ENCODE peak calls at places on chromosomes 5 and 9, in nine cellular contexts. Q is lower lobe of right lung, J is fibroblast of lung, E is PC-9, V is right atrium auricular region, W is lower leg skin, D is astrocyte of the cerebellum, S is OCI-LY7, I is kidney epithelial cell. B is an unnamed sample.

GRCh38 chr9:79583957-79584654 is 12.3 kb downstream of the TLE4 start:
- DNase-seq in D (no peak), I (no peak), J (no peak), W (peak), S (no peak), V (no peak), E (no peak), Q (peak), B (no peak)

GRCh38 chr9:84387821-84388220 is 47.3 kb upstream of the SLC28A3 start:
- DNase-seq in W (no peak), D (no peak), I (no peak), S (no peak), V (no peak), Q (no peak), J (no peak), E (no peak), B (no peak)

GRCh38 chr9:6006968-6007769 is 8.3 kb downstream of the RANBP6 start:
- DNase-seq in Q (peak), S (peak), D (peak), J (peak), W (peak), E (peak), I (peak), V (peak), B (peak)

GRCh38 chr9:93003552-93004407 is 54.7 kb upstream of the SUSD3 start:
- DNase-seq in W (no peak), S (peak), I (no peak), J (peak), E (peak), V (no peak), Q (peak), D (no peak), B (no peak)

GRCh38 chr5:93141969-93142368 is 439.1 kb downstream of the NR2F1-AS1 start:
- DNase-seq in J (no peak), I (no peak), D (no peak), V (no peak), E (no peak), Q (no peak), W (no peak), S (no peak), B (no peak)

GRCh38 chr9:108835831-108836230 is 20.0 kb downstream of the ACTL7B start:
- DNase-seq in Q (no peak), V (no peak), D (no peak), J (no peak), S (no peak), W (no peak), E (no peak), I (no peak), B (no peak)

GRCh38 chr5:15594922-15595568 is 95.1 kb downstream of the FBXL7 start:
- DNase-seq in I (no peak), J (no peak), S (no peak), Q (no peak), E (no peak), V (no peak), W (no peak), D (no peak), B (no peak)

GRCh38 chr9:6549106-6549505 is 96.4 kb downstream of the GLDC start:
- DNase-seq in S (no peak), W (no peak), Q (no peak), V (no peak), J (peak), I (no peak), E (no peak), D (no peak), B (no peak)

GRCh38 chr9:109729513-109729912 is 50.5 kb upstream of the PALM2AKAP2 start:
- DNase-seq in Q (no peak), E (no peak), V (no peak), D (no peak), J (no peak), I (no peak), W (no peak), S (no peak), B (no peak)

GRCh38 chr9:81999806-82000205 is 11.2 kb downstream of the SPATA31D1 start:
- DNase-seq in S (no peak), V (no peak), I (no peak), E (no peak), J (no peak), Q (no peak), D (no peak), W (no peak), B (no peak)

GRCh38 chr5:141564216-141564692 is 54.5 kb downstream of the DIAPH1 start:
- DNase-seq in D (peak), E (peak), W (peak), J (peak), S (peak), I (peak), V (peak), Q (no peak), B (peak)

GRCh38 chr5:105506692-105507277 is 1944.2 kb upstream of the NUDT12 start:
- DNase-seq in D (no peak), I (no peak), E (no peak), V (no peak), Q (no peak), S (peak), W (no peak), J (no peak), B (no peak)

GRCh38 chr5:23994581-23995370 is 487.4 kb downstream of the PRDM9 start:
- DNase-seq in Q (no peak), I (no peak), V (no peak), J (no peak), W (no peak), E (no peak), S (no peak), D (no peak), B (no peak)

GRCh38 chr9:113875917-113876805 is at the start of gene ZNF618:
- DNase-seq in E (no peak), J (no peak), Q (peak), D (no peak), W (no peak), I (no peak), V (no peak), S (peak), B (no peak)

GRCh38 chr9:130042931-130043653 is at the start of gene FNBP1:
- DNase-seq in E (peak), J (peak), V (peak), S (peak), I (peak), W (peak), Q (peak), D (peak), B (no peak)

GRCh38 chr9:136219276-136219675 is 14.3 kb upstream of the LHX3 start:
- DNase-seq in V (no peak), E (no peak), W (no peak), Q (no peak), J (peak), D (peak), I (no peak), S (no peak), B (peak)

GRCh38 chr9:137970686-137971476 is 93.3 kb downstream of the CACNA1B start:
- DNase-seq in D (no peak), J (no peak), Q (peak), S (no peak), V (peak), I (no peak), E (no peak), W (no peak), B (no peak)

GRCh38 chr5:350355-350754 is 28.8 kb downstream of the AHRR start:
- DNase-seq in D (no peak), S (no peak), W (no peak), Q (no peak), J (no peak), V (peak), E (no peak), I (no peak), B (no peak)

GRCh38 chr5:73706963-73707362 is 81.0 kb downstream of the ARHGEF28 start:
- DNase-seq in S (no peak), W (no peak), V (no peak), J (peak), D (no peak), Q (no peak), I (no peak), E (no peak), B (no peak)

GRCh38 chr5:11072556-11072955 is 311.5 kb upstream of the DAP start:
- DNase-seq in S (no peak), I (no peak), V (no peak), J (no peak), D (no peak), Q (no peak), W (no peak), E (no peak), B (no peak)

GRCh38 chr5:132424167-132424935 is 54.8 kb downstream of the SLC22A5 start:
- DNase-seq in Q (no peak), V (no peak), I (no peak), W (no peak), S (no peak), E (no peak), J (no peak), D (no peak), B (no peak)

GRCh38 chr9:117097761-117098160 is 317.1 kb downstream of the ASTN2 start:
- DNase-seq in J (no peak), D (no peak), Q (no peak), E (no peak), W (no peak), V (no peak), I (no peak), S (no peak), B (no peak)

GRCh38 chr9:82940386-82940785 is 122.6 kb downstream of the RASEF start:
- DNase-seq in E (no peak), V (no peak), D (no peak), S (no peak), W (no peak), J (no peak), Q (no peak), I (no peak), B (no peak)

GRCh38 chr5:67243944-67244343 is 47.3 kb upstream of the CD180 start:
- DNase-seq in V (no peak), D (no peak), I (no peak), Q (no peak), E (no peak), W (no peak), J (no peak), S (no peak), B (no peak)

GRCh38 chr9:7491641-7492040 is 307.9 kb downstream of the DMAC1 start:
- DNase-seq in Q (no peak), S (no peak), V (no peak), W (no peak), E (no peak), I (no peak), J (no peak), D (no peak), B (no peak)

GRCh38 chr9:84669293-84670105 is at the start of gene NTRK2:
- DNase-seq in S (no peak), W (no peak), E (no peak), J (peak), Q (no peak), I (no peak), V (no peak), D (no peak), B (no peak)

GRCh38 chr9:104844710-104845109 is 80.8 kb downstream of the NIPSNAP3B start:
- DNase-seq in D (no peak), V (no peak), W (no peak), I (no peak), J (no peak), E (no peak), Q (no peak), S (no peak), B (no peak)

GRCh38 chr5:43063731-43064171 is 23.6 kb upstream of the ANXA2R start:
- DNase-seq in J (no peak), W (no peak), E (peak), V (no peak), Q (no peak), D (no peak), S (no peak), I (no peak), B (no peak)

GRCh38 chr5:169106906-169107305 is 194.0 kb downstream of the SLIT3 start:
- DNase-seq in D (no peak), Q (no peak), E (no peak), I (no peak), S (no peak), J (no peak), W (no peak), V (no peak), B (no peak)

GRCh38 chr5:43631182-43631910 is 28.4 kb downstream of the NNT start:
- DNase-seq in Q (no peak), V (no peak), E (peak), W (peak), J (peak), I (peak), D (peak), S (peak), B (peak)

GRCh38 chr5:168282120-168282519 is 9.3 kb upstream of the WWC1 start:
- DNase-seq in I (no peak), V (no peak), E (no peak), D (no peak), W (no peak), S (no peak), J (peak), Q (peak), B (peak)

GRCh38 chr5:111439473-111440075 is 72.8 kb downstream of the STARD4 start:
- DNase-seq in V (no peak), S (no peak), I (no peak), W (no peak), J (peak), Q (no peak), D (no peak), E (no peak), B (no peak)

GRCh38 chr5:154215531-154215930 is 25.0 kb downstream of the GALNT10 start:
- DNase-seq in V (no peak), S (no peak), W (no peak), Q (no peak), J (no peak), I (no peak), D (no peak), E (no peak), B (no peak)

GRCh38 chr9:122031806-122032205 is 61.3 kb downstream of the TTLL11 start:
- DNase-seq in I (no peak), D (no peak), W (no peak), S (no peak), V (no peak), Q (no peak), E (no peak), J (peak), B (no peak)

GRCh38 chr5:135740475-135740874 is 94.0 kb upstream of the SLC25A48 start:
- DNase-seq in Q (no peak), E (no peak), J (no peak), V (peak), I (no peak), D (no peak), W (peak), S (no peak), B (no peak)

GRCh38 chr5:62083661-62084060 is 222.3 kb upstream of the KIF2A start:
- DNase-seq in J (no peak), S (no peak), W (no peak), Q (no peak), E (no peak), D (no peak), I (no peak), V (no peak), B (no peak)

GRCh38 chr5:37836173-37837100 is 3.4 kb downstream of the GDNF start:
- DNase-seq in E (no peak), V (no peak), W (no peak), I (no peak), Q (no peak), D (no peak), J (peak), S (no peak), B (no peak)
- H3K4me3 ChIP-seq in E (no peak), V (peak), W (no peak), I (peak), Q (peak), D (peak), J (peak), S (no peak), B (peak)

GRCh38 chr9:74132986-74133385 is 364.1 kb upstream of the RORB start:
- DNase-seq in W (no peak), D (no peak), S (no peak), Q (no peak), I (no peak), V (no peak), E (no peak), J (no peak), B (no peak)
- TF ChIP-seq CTCF in W (no peak), D (no peak), S (no peak), Q (no peak), I (no peak), V (no peak), E (no peak), J (no peak), B (no peak)

DNA sequence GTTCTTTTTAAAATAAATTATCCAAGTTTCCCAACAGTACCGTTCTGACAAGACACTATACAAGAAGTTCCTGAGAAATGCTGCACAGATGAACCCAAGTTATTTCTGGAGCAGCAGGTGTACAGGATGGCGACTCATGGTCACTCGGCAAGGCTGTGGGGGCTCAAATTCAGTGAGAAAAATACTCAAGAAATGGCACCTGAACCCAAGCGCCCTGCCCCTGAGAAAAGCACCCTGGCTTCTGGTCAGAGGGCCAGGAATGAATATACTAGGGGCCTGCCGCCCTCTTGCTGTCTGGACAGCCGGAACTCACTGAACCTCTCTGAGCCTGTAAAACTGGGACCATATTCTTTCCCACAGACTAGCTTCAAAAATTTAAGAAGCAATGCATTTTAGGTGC is 1.6 kb downstream of the RAPGEF1 start:
- DNase-seq in Q (peak), E (no peak), I (no peak), S (peak), W (no peak), D (no peak), V (no peak), J (no peak), B (no peak)
- H3K4me3 ChIP-seq in Q (peak), E (peak), I (no peak), S (peak), W (no peak), D (peak), V (peak), J (peak), B (peak)

GRCh38 chr5:134738963-134739661 is 764 bp downstream of the CAMLG start:
- DNase-seq in V (no peak), W (no peak), Q (no peak), E (peak), D (peak), I (no peak), S (peak), J (peak), B (no peak)
- TF ChIP-seq CTCF in V (no peak), W (no peak), Q (no peak), E (peak), D (peak), I (no peak), S (peak), J (no peak), B (no peak)

DNA sequence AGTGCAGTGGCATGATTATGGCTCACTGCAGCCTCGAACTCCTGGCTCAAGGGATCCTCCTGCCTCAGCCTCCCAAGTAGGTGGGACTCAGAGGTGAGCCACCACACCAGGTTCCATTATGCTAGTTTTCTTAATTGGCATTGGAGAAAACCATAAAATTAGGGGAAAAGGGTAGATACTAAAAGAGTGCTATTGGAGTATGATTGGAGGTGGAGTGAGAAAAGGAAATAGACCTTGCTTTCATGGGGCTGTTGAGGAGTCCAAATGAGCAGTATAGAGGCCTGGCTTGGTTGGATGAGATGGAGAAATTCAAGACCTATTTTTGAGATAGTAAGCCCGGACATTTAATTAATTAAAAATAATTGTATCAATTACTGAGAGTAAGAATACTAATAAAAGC is 888 bp upstream of the BRD3OS start:
- DNase-seq in I (no peak), D (no peak), S (no peak), Q (no peak), V (no peak), W (no peak), J (no peak), E (no peak), B (no peak)
- H3K4me3 ChIP-seq in I (peak), D (peak), S (peak), Q (peak), V (no peak), W (no peak), J (no peak), E (peak), B (peak)

DNA sequence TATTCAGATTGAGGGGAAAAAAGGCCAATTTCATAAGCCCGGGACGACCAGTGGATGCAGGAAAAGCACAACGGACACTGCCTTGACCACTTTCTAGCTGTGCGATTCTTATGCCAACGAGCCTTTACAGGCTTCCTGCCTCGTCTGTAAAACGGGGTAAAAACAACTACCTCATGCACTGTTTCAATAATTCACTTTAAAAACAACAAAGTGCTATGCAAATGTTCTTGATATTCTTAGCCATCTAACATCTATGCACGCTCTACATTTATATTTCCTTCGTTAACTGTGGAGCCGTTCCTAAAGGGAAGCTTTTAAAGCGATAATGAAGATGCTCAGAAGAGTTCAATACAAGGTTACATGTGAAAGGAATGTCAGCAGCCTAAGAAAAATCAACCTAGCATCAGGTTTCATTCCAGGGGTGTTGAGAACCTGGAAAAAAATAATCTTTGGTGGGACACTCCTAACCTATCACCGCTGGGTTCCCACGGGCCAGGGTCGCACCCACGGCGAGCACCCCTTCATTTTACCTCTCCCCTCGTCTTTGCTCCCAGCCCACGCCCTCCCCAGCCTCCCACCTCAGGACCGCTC is 995 bp downstream of the ARSB start:
- DNase-seq in J (peak), E (no peak), W (no peak), V (no peak), D (no peak), I (no peak), Q (no peak), S (peak), B (no peak)
- TF ChIP-seq CTCF in J (no peak), E (no peak), W (no peak), V (no peak), D (no peak), I (no peak), Q (no peak), S (no peak), B (peak)

DNA sequence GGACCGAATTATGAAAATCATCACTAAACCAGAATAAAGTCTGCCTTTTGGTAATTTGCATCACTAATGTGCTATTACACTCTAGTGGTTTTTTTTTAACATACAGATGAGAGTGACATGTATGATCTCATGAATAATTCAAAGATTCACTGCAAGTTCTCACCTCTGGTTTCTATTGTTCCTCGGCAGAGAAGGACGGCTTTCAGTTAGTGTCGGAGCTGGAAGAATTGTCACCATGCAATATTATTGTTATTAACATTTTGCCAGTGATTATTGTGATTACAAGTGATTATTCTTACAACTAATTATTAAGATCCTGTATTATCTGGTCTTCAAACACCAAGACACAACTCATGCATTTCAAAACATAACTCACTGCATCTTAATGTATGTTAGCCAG is 366.6 kb upstream of the RPS23 start:
- DNase-seq in I (no peak), W (no peak), E (no peak), J (no peak), S (no peak), V (no peak), D (no peak), Q (no peak), B (no peak)
- H3K4me3 ChIP-seq in I (no peak), W (no peak), E (no peak), J (no peak), S (no peak), V (no peak), D (no peak), Q (no peak), B (no peak)

B was measured in HFF-Myc.